ENCODE peak calls at places on chromosomes 1 and 21, in nine cellular contexts. One of them, this sample, is unnamed.

GRCh38 chr1:229567109-229567868 is 8.8 kb upstream of the ABCB10 start:
- DNase-seq in T-cell: no peak
- DNase-seq in activated CD4-positive, CD25-positive, alpha-beta regulatory T cell treated with anti-CD3 and anti-CD28 coated beads, Interleukin-2, amount 50 U/mL, for 16 hours: no peak
- DNase-seq in NCI-H1092 treated with DMSO at 0.1 percent for 48 hours: no peak
- DNase-seq in dorsolateral prefrontal cortex: no peak
- DNase-seq in WERI-Rb-1: no peak
- DNase-seq in NCI-H1105: no peak
- DNase-seq in activated CD8-positive, alpha-beta memory T cell treated with anti-CD3 and anti-CD28 coated beads, Interleukin-2, amount 50 U/mL, for 48 hours: no peak
- DNase-seq in NCI-H524: no peak
- DNase-seq in this sample: no peak

GRCh38 chr1:87718241-87718950 is 389.7 kb downstream of the LMO4 start:
- DNase-seq in activated CD4-positive, CD25-positive, alpha-beta regulatory T cell treated with anti-CD3 and anti-CD28 coated beads, Interleukin-2, amount 50 U/mL, for 16 hours: no peak
- DNase-seq in NCI-H524: no peak
- DNase-seq in activated CD8-positive, alpha-beta memory T cell treated with anti-CD3 and anti-CD28 coated beads, Interleukin-2, amount 50 U/mL, for 48 hours: no peak
- DNase-seq in NCI-H1105: peak
- DNase-seq in dorsolateral prefrontal cortex: no peak
- DNase-seq in T-cell: no peak
- DNase-seq in WERI-Rb-1: no peak
- DNase-seq in NCI-H1092 treated with DMSO at 0.1 percent for 48 hours: no peak
- DNase-seq in this sample: no peak

GRCh38 chr1:199038188-199038587 is 399.3 kb downstream of the PTPRC start:
- DNase-seq in WERI-Rb-1: no peak
- DNase-seq in activated CD8-positive, alpha-beta memory T cell treated with anti-CD3 and anti-CD28 coated beads, Interleukin-2, amount 50 U/mL, for 48 hours: no peak
- DNase-seq in T-cell: no peak
- DNase-seq in NCI-H1092 treated with DMSO at 0.1 percent for 48 hours: no peak
- DNase-seq in dorsolateral prefrontal cortex: no peak
- DNase-seq in activated CD4-positive, CD25-positive, alpha-beta regulatory T cell treated with anti-CD3 and anti-CD28 coated beads, Interleukin-2, amount 50 U/mL, for 16 hours: no peak
- DNase-seq in NCI-H1105: peak
- DNase-seq in NCI-H524: no peak
- DNase-seq in this sample: no peak

GRCh38 chr21:33247596-33247995 is 17.9 kb downstream of the IFNAR2 start:
- DNase-seq in NCI-H524: no peak
- DNase-seq in T-cell: no peak
- DNase-seq in NCI-H1105: no peak
- DNase-seq in dorsolateral prefrontal cortex: no peak
- DNase-seq in activated CD8-positive, alpha-beta memory T cell treated with anti-CD3 and anti-CD28 coated beads, Interleukin-2, amount 50 U/mL, for 48 hours: no peak
- DNase-seq in activated CD4-positive, CD25-positive, alpha-beta regulatory T cell treated with anti-CD3 and anti-CD28 coated beads, Interleukin-2, amount 50 U/mL, for 16 hours: no peak
- DNase-seq in WERI-Rb-1: no peak
- DNase-seq in NCI-H1092 treated with DMSO at 0.1 percent for 48 hours: no peak
- DNase-seq in this sample: no peak

GRCh38 chr1:164589961-164590507 is 31.1 kb downstream of the PBX1 start:
- DNase-seq in dorsolateral prefrontal cortex: no peak
- DNase-seq in activated CD8-positive, alpha-beta memory T cell treated with anti-CD3 and anti-CD28 coated beads, Interleukin-2, amount 50 U/mL, for 48 hours: no peak
- DNase-seq in T-cell: no peak
- DNase-seq in WERI-Rb-1: no peak
- DNase-seq in activated CD4-positive, CD25-positive, alpha-beta regulatory T cell treated with anti-CD3 and anti-CD28 coated beads, Interleukin-2, amount 50 U/mL, for 16 hours: no peak
- DNase-seq in NCI-H524: no peak
- DNase-seq in NCI-H1105: no peak
- DNase-seq in NCI-H1092 treated with DMSO at 0.1 percent for 48 hours: no peak
- DNase-seq in this sample: no peak

GRCh38 chr1:65108025-65108692 is 39.8 kb upstream of the AK4 start:
- DNase-seq in NCI-H524: no peak
- DNase-seq in WERI-Rb-1: no peak
- DNase-seq in NCI-H1092 treated with DMSO at 0.1 percent for 48 hours: no peak
- DNase-seq in activated CD8-positive, alpha-beta memory T cell treated with anti-CD3 and anti-CD28 coated beads, Interleukin-2, amount 50 U/mL, for 48 hours: no peak
- DNase-seq in NCI-H1105: no peak
- DNase-seq in activated CD4-positive, CD25-positive, alpha-beta regulatory T cell treated with anti-CD3 and anti-CD28 coated beads, Interleukin-2, amount 50 U/mL, for 16 hours: no peak
- DNase-seq in dorsolateral prefrontal cortex: no peak
- DNase-seq in T-cell: no peak
- DNase-seq in this sample: no peak

GRCh38 chr21:42447182-42447581 is 43.5 kb downstream of the UBASH3A start:
- DNase-seq in activated CD4-positive, CD25-positive, alpha-beta regulatory T cell treated with anti-CD3 and anti-CD28 coated beads, Interleukin-2, amount 50 U/mL, for 16 hours: no peak
- DNase-seq in WERI-Rb-1: no peak
- DNase-seq in dorsolateral prefrontal cortex: no peak
- DNase-seq in activated CD8-positive, alpha-beta memory T cell treated with anti-CD3 and anti-CD28 coated beads, Interleukin-2, amount 50 U/mL, for 48 hours: no peak
- DNase-seq in T-cell: no peak
- DNase-seq in NCI-H1105: no peak
- DNase-seq in NCI-H1092 treated with DMSO at 0.1 percent for 48 hours: no peak
- DNase-seq in NCI-H524: no peak
- DNase-seq in this sample: no peak

GRCh38 chr21:17602874-17603273 is 9.8 kb downstream of the BTG3 start:
- DNase-seq in NCI-H1092 treated with DMSO at 0.1 percent for 48 hours: no peak
- DNase-seq in dorsolateral prefrontal cortex: no peak
- DNase-seq in activated CD4-positive, CD25-positive, alpha-beta regulatory T cell treated with anti-CD3 and anti-CD28 coated beads, Interleukin-2, amount 50 U/mL, for 16 hours: no peak
- DNase-seq in WERI-Rb-1: no peak
- DNase-seq in NCI-H524: no peak
- DNase-seq in T-cell: no peak
- DNase-seq in NCI-H1105: no peak
- DNase-seq in activated CD8-positive, alpha-beta memory T cell treated with anti-CD3 and anti-CD28 coated beads, Interleukin-2, amount 50 U/mL, for 48 hours: no peak
- DNase-seq in this sample: no peak

GRCh38 chr1:164648211-164649080 is 89.5 kb downstream of the PBX1 start:
- DNase-seq in dorsolateral prefrontal cortex: no peak
- DNase-seq in activated CD4-positive, CD25-positive, alpha-beta regulatory T cell treated with anti-CD3 and anti-CD28 coated beads, Interleukin-2, amount 50 U/mL, for 16 hours: no peak
- DNase-seq in NCI-H524: no peak
- DNase-seq in WERI-Rb-1: no peak
- DNase-seq in activated CD8-positive, alpha-beta memory T cell treated with anti-CD3 and anti-CD28 coated beads, Interleukin-2, amount 50 U/mL, for 48 hours: no peak
- DNase-seq in NCI-H1092 treated with DMSO at 0.1 percent for 48 hours: no peak
- DNase-seq in T-cell: no peak
- DNase-seq in NCI-H1105: no peak
- DNase-seq in this sample: no peak

GRCh38 chr1:1908506-1908791 is 6.6 kb upstream of the CALML6 start:
- DNase-seq in T-cell: no peak
- DNase-seq in NCI-H1092 treated with DMSO at 0.1 percent for 48 hours: no peak
- DNase-seq in NCI-H1105: no peak
- DNase-seq in dorsolateral prefrontal cortex: no peak
- DNase-seq in NCI-H524: no peak
- DNase-seq in activated CD8-positive, alpha-beta memory T cell treated with anti-CD3 and anti-CD28 coated beads, Interleukin-2, amount 50 U/mL, for 48 hours: no peak
- DNase-seq in activated CD4-positive, CD25-positive, alpha-beta regulatory T cell treated with anti-CD3 and anti-CD28 coated beads, Interleukin-2, amount 50 U/mL, for 16 hours: no peak
- DNase-seq in WERI-Rb-1: no peak
- DNase-seq in this sample: no peak

GRCh38 chr1:39016604-39017171 is 9.5 kb upstream of the NDUFS5 start:
- DNase-seq in NCI-H524: no peak
- DNase-seq in T-cell: no peak
- DNase-seq in activated CD4-positive, CD25-positive, alpha-beta regulatory T cell treated with anti-CD3 and anti-CD28 coated beads, Interleukin-2, amount 50 U/mL, for 16 hours: no peak
- DNase-seq in NCI-H1105: no peak
- DNase-seq in dorsolateral prefrontal cortex: no peak
- DNase-seq in WERI-Rb-1: no peak
- DNase-seq in activated CD8-positive, alpha-beta memory T cell treated with anti-CD3 and anti-CD28 coated beads, Interleukin-2, amount 50 U/mL, for 48 hours: no peak
- DNase-seq in NCI-H1092 treated with DMSO at 0.1 percent for 48 hours: no peak
- DNase-seq in this sample: no peak

GRCh38 chr1:183515002-183515689 is 42.8 kb downstream of the SMG7 start:
- DNase-seq in T-cell: no peak
- DNase-seq in WERI-Rb-1: peak
- DNase-seq in NCI-H524: no peak
- DNase-seq in activated CD8-positive, alpha-beta memory T cell treated with anti-CD3 and anti-CD28 coated beads, Interleukin-2, amount 50 U/mL, for 48 hours: no peak
- DNase-seq in NCI-H1105: no peak
- DNase-seq in dorsolateral prefrontal cortex: no peak
- DNase-seq in activated CD4-positive, CD25-positive, alpha-beta regulatory T cell treated with anti-CD3 and anti-CD28 coated beads, Interleukin-2, amount 50 U/mL, for 16 hours: no peak
- DNase-seq in NCI-H1092 treated with DMSO at 0.1 percent for 48 hours: no peak
- DNase-seq in this sample: no peak

GRCh38 chr1:158027485-158027884 is 34.0 kb downstream of the KIRREL1 start:
- DNase-seq in NCI-H1105: no peak
- DNase-seq in WERI-Rb-1: no peak
- DNase-seq in NCI-H524: no peak
- DNase-seq in dorsolateral prefrontal cortex: no peak
- DNase-seq in NCI-H1092 treated with DMSO at 0.1 percent for 48 hours: no peak
- DNase-seq in T-cell: no peak
- DNase-seq in activated CD4-positive, CD25-positive, alpha-beta regulatory T cell treated with anti-CD3 and anti-CD28 coated beads, Interleukin-2, amount 50 U/mL, for 16 hours: no peak
- DNase-seq in activated CD8-positive, alpha-beta memory T cell treated with anti-CD3 and anti-CD28 coated beads, Interleukin-2, amount 50 U/mL, for 48 hours: no peak
- DNase-seq in this sample: no peak

This sample was measured in D341Med.